ENCODE peak calls at places on chromosomes 5 and 9, in six cellular contexts. F is fibroblast of the aortic adventitia; O is renal cortical epithelial cell; Q is mammary epithelial cell; T is activated CD4-positive, alpha-beta memory T cell treated with anti-CD3 and anti-CD28 coated beads, Interleukin-2, amount 10 ng/mL, durations not matched to agents 7 days and 5 days; H is LoVo. K is an unnamed sample.

GRCh38 chr9:127154390-127155191 is 32.2 kb upstream of the ANGPTL2 start:
- DNase-seq in F (peak; percentile 90), O (no peak), Q (no peak), T (peak; percentile 47), H (no peak), K (no peak)

GRCh38 chr5:172156541-172156994 is 31.5 kb downstream of the STK10 start:
- DNase-seq in F (no peak), O (peak; percentile 51), Q (no peak), T (no peak), H (no peak), K (no peak)

GRCh38 chr9:129141066-129142041 is 30.1 kb downstream of the PTPA start:
- DNase-seq in F (peak; percentile 93), O (peak; percentile 96), Q (peak; percentile 69), T (peak; percentile 33), H (no peak), K (peak; percentile 97)

GRCh38 chr9:125200216-125201047 is at the start of gene RABEPK:
- DNase-seq in F (peak; percentile 94), O (peak; percentile 83), Q (peak; percentile 92), T (peak; percentile 91), H (peak; percentile 95), K (peak; percentile 96)

GRCh38 chr5:73155541-73156222 is 17.3 kb upstream of the TMEM174 start:
- DNase-seq in F (no peak), O (peak; percentile 60), Q (no peak), T (no peak), H (no peak), K (peak; percentile 4)

GRCh38 chr5:5398046-5398445 is 24.4 kb upstream of the ICE1 start:
- DNase-seq in F (no peak), O (peak; percentile 39), Q (no peak), T (no peak), H (no peak), K (no peak)

GRCh38 chr5:130102995-130103394 is 198.7 kb downstream of the CHSY3 start:
- DNase-seq in F (no peak), O (no peak), Q (no peak), T (no peak), H (no peak), K (no peak)

GRCh38 chr9:134152022-134152448 is 12.3 kb downstream of the RNU6ATAC start:
- DNase-seq in F (no peak), O (no peak), Q (no peak), T (no peak), H (no peak), K (no peak)

GRCh38 chr9:96232539-96233241 is 69.3 kb downstream of the HSD17B3 start:
- DNase-seq in F (peak; percentile 73), O (peak; percentile 20), Q (peak; percentile 45), T (peak; percentile 44), H (peak; percentile 51), K (peak; percentile 55)

GRCh38 chr9:114006931-114007691 is 71.0 kb downstream of the AMBP start:
- DNase-seq in F (no peak), O (no peak), Q (no peak), T (peak; percentile 2), H (no peak), K (no peak)

GRCh38 chr5:95816341-95816740 is 6.2 kb downstream of the GLRX start:
- DNase-seq in F (no peak), O (no peak), Q (no peak), T (no peak), H (no peak), K (no peak)

GRCh38 chr5:72604111-72604792 is 97.0 kb upstream of the ZNF366 start:
- DNase-seq in F (no peak), O (no peak), Q (no peak), T (no peak), H (no peak), K (no peak)

GRCh38 chr9:94771096-94771495 is 44.6 kb downstream of the AOPEP start:
- DNase-seq in F (no peak), O (no peak), Q (no peak), T (no peak), H (no peak), K (no peak)

GRCh38 chr9:129237195-129237611 is 59.1 kb upstream of the IER5L start:
- DNase-seq in F (peak; percentile 59), O (peak; percentile 46), Q (peak; percentile 21), T (peak; percentile 43), H (no peak), K (peak; percentile 70)

GRCh38 chr5:95382843-95383242 is 8.3 kb upstream of the FAM81B start:
- DNase-seq in F (no peak), O (no peak), Q (no peak), T (no peak), H (no peak), K (no peak)

GRCh38 chr9:126805546-126806262 is 864 bp downstream of the ZBTB43 start:
- DNase-seq in F (peak; percentile 58), O (peak; percentile 71), Q (peak; percentile 85), T (peak; percentile 91), H (peak; percentile 88), K (peak; percentile 89)

GRCh38 chr9:122302541-122302940 is 37.9 kb downstream of the MRRF start:
- DNase-seq in F (no peak), O (no peak), Q (no peak), T (no peak), H (no peak), K (no peak)

GRCh38 chr5:34487202-34487879 is 168.8 kb upstream of the RAI14 start:
- DNase-seq in F (peak; percentile 94), O (peak; percentile 98), Q (peak; percentile 84), T (no peak), H (no peak), K (peak; percentile 93)

GRCh38 chr9:128007566-128008138 is 26.9 kb upstream of the EEIG1 start:
- DNase-seq in F (peak; percentile 65), O (peak; percentile 94), Q (peak; percentile 24), T (peak; percentile 82), H (peak; percentile 51), K (peak; percentile 84)

GRCh38 chr9:6645153-6646027 is at the start of gene GLDC:
- DNase-seq in F (no peak), O (peak; percentile 84), Q (peak; percentile 31), T (peak; percentile 63), H (no peak), K (no peak)

GRCh38 chr5:98810206-98810605 is 36.7 kb downstream of the RGMB start:
- DNase-seq in F (no peak), O (no peak), Q (no peak), T (no peak), H (no peak), K (no peak)

GRCh38 chr5:66582499-66582898 is 13.7 kb upstream of the MAST4 start:
- DNase-seq in F (peak; percentile 28), O (no peak), Q (peak; percentile 68), T (no peak), H (no peak), K (no peak)

GRCh38 chr9:96644137-96644536 is 11.0 kb downstream of the PRXL2C start:
- DNase-seq in F (no peak), O (no peak), Q (no peak), T (no peak), H (peak; percentile 20), K (no peak)

GRCh38 chr5:95878417-95879323 is 56.1 kb upstream of the GLRX start:
- DNase-seq in F (no peak), O (no peak), Q (peak; percentile 49), T (no peak), H (no peak), K (no peak)

GRCh38 chr5:66661149-66661548 is 65.0 kb downstream of the MAST4 start:
- DNase-seq in F (peak; percentile 83), O (peak; percentile 81), Q (no peak), T (no peak), H (no peak), K (peak; percentile 85)

GRCh38 chr9:109074236-109074889 is 45.4 kb downstream of the TMEM245 start:
- DNase-seq in F (no peak), O (no peak), Q (no peak), T (no peak), H (no peak), K (no peak)

GRCh38 chr9:117516676-117517632 is 102.1 kb upstream of the ASTN2 start:
- DNase-seq in F (no peak), O (no peak), Q (no peak), T (no peak), H (no peak), K (no peak)

GRCh38 chr9:121725008-121725795 is 73.8 kb downstream of the DAB2IP start:
- DNase-seq in F (peak; percentile 99), O (peak; percentile 45), Q (peak; percentile 79), T (no peak), H (no peak), K (peak; percentile 17)

GRCh38 chr5:167294861-167295685 is 996.4 kb upstream of the WWC1 start:
- DNase-seq in F (peak; percentile 80), O (peak; percentile 99), Q (peak; percentile 87), T (no peak), H (peak; percentile 95), K (peak; percentile 96)

GRCh38 chr5:148720257-148720656 is 65.9 kb upstream of the HTR4 start:
- DNase-seq in F (no peak), O (peak; percentile 23), Q (no peak), T (no peak), H (no peak), K (no peak)

GRCh38 chr5:32540446-32540845 is 44.9 kb upstream of the SUB1 start:
- DNase-seq in F (no peak), O (no peak), Q (no peak), T (no peak), H (no peak), K (no peak)

GRCh38 chr5:55601209-55601618 is 66.5 kb upstream of the PLPP1 start:
- DNase-seq in F (peak; percentile 96), O (peak; percentile 95), Q (no peak), T (no peak), H (peak; percentile 91), K (peak; percentile 93)

GRCh38 chr9:89495824-89496555 is 1.9 kb downstream of the SEMA4D start:
- DNase-seq in F (no peak), O (no peak), Q (no peak), T (no peak), H (no peak), K (no peak)